ENCODE peak calls at places on chromosomes 3 and 15, in six cellular contexts. V is transverse colon, R is glutamatergic neuron, O is cardiac muscle cell, E is cardiac fibroblast, L is endothelial cell. H is an unnamed sample.

GRCh38 chr15:78726870-78727551 is 84.3 kb downstream of the ADAMTS7 start:
- DNase-seq in E (peak; percentile 27), R (no peak), L (no peak), O (no peak), V (peak; percentile 33), H (no peak)

GRCh38 chr15:55589297-55589696 is 1.2 kb upstream of the PYGO1 start:
- DNase-seq in V (no peak), L (no peak), E (no peak), O (peak; percentile 29), R (no peak), H (no peak)

GRCh38 chr3:71912839-71913495 is 128.0 kb upstream of the PROK2 start:
- DNase-seq in V (no peak), E (no peak), R (no peak), O (no peak), L (no peak), H (no peak)

GRCh38 chr3:24199775-24200247 is 254.7 kb downstream of the NR1D2 start:
- DNase-seq in R (no peak), O (peak; percentile 6), E (peak; percentile 12), V (no peak), L (no peak), H (no peak)

GRCh38 chr3:189964623-189965022 is 156.1 kb downstream of the P3H2 start:
- DNase-seq in O (no peak), L (no peak), V (no peak), E (no peak), R (no peak), H (no peak)

GRCh38 chr3:9013782-9014181 is 50.5 kb upstream of the RAD18 start:
- DNase-seq in V (no peak), L (no peak), R (no peak), O (no peak), E (no peak), H (no peak)

GRCh38 chr3:51938780-51939425 is 2.8 kb downstream of the RRP9 start:
- DNase-seq in E (no peak), R (no peak), O (no peak), L (no peak), V (no peak), H (no peak)

GRCh38 chr15:96354731-96355560 is 24.4 kb downstream of the NR2F2 start:
- DNase-seq in O (peak; percentile 89), V (no peak), R (no peak), L (no peak), E (peak; percentile 91), H (no peak)

GRCh38 chr3:146550743-146551510 is 6.5 kb upstream of the PLSCR1 start:
- DNase-seq in R (no peak), O (peak; percentile 89), V (peak; percentile 37), E (peak; percentile 91), L (no peak), H (peak; percentile 79)

GRCh38 chr15:63362196-63362595 is 19.4 kb downstream of the CA12 start:
- DNase-seq in O (peak; percentile 73), R (no peak), L (no peak), V (peak; percentile 57), E (peak; percentile 44), H (no peak)

GRCh38 chr3:106820726-106821362 is 556.4 kb upstream of the CCDC54 start:
- DNase-seq in R (peak; percentile 31), E (no peak), L (no peak), V (no peak), O (no peak), H (no peak)

GRCh38 chr15:65287515-65287845 is 797 bp upstream of the PARP16 start:
- DNase-seq in L (no peak), E (no peak), R (no peak), O (no peak), V (no peak), H (no peak)

GRCh38 chr3:47850062-47850802 is 47.3 kb downstream of the DHX30 start:
- DNase-seq in O (peak; percentile 48), L (no peak), E (peak; percentile 52), V (no peak), R (no peak), H (peak; percentile 18)

GRCh38 chr15:70355275-70355795 is 257.6 kb upstream of the TLE3 start:
- DNase-seq in R (no peak), L (no peak), V (no peak), E (no peak), O (no peak), H (no peak)
- TF ChIP-seq CTCF in R (no peak), L (peak; percentile 19), V (no peak), E (peak; percentile 28), O (peak; percentile 24), H (no peak)

GRCh38 chr3:14915636-14916222 is 31.7 kb upstream of the NR2C2 start:
- DNase-seq in O (peak; percentile 7), L (no peak), R (no peak), V (no peak), E (peak; percentile 5), H (no peak)
- TF ChIP-seq CTCF in O (no peak), L (no peak), R (no peak), V (peak; percentile 20), E (peak; percentile 3), H (no peak)

GRCh38 chr3:197256836-197257444 is 41.5 kb downstream of the DLG1 start:
- DNase-seq in L (peak; percentile 24), V (peak; percentile 19), E (peak; percentile 77), R (no peak), O (peak; percentile 66), H (peak; percentile 24)
- TF ChIP-seq CTCF in L (peak; percentile 87), V (peak; percentile 71), E (peak; percentile 56), R (peak; percentile 75), O (peak; percentile 68), H (peak; percentile 68)

GRCh38 chr15:88334436-88334835 is 77.9 kb upstream of the NTRK3 start:
- DNase-seq in L (no peak), R (no peak), V (no peak), E (peak; percentile 2), O (no peak), H (no peak)

GRCh38 chr15:88341653-88342052 is 85.1 kb upstream of the NTRK3 start:
- DNase-seq in L (no peak), R (no peak), E (no peak), O (no peak), V (no peak), H (no peak)

GRCh38 chr15:88335074-88335473 is 78.5 kb upstream of the NTRK3 start:
- DNase-seq in R (no peak), V (no peak), L (no peak), E (no peak), O (no peak), H (no peak)

GRCh38 chr15:88342666-88343065 is 86.1 kb upstream of the NTRK3 start:
- DNase-seq in E (no peak), V (no peak), O (no peak), L (no peak), R (no peak), H (no peak)

GRCh38 chr15:88337993-88338392 is 81.5 kb upstream of the NTRK3 start:
- DNase-seq in O (no peak), V (no peak), L (no peak), R (no peak), E (no peak), H (no peak)
- TF ChIP-seq CTCF in O (no peak), V (no peak), L (no peak), R (no peak), E (no peak), H (no peak)

GRCh38 chr3:178325330-178325729 is 210.9 kb upstream of the KCNMB2 start:
- DNase-seq in V (no peak), R (no peak), E (peak; percentile 76), L (no peak), O (peak; percentile 78), H (peak; percentile 15)
- TF ChIP-seq CTCF in V (peak; percentile 31), R (peak; percentile 33), E (peak; percentile 31), L (peak; percentile 24), O (peak; percentile 50), H (peak; percentile 51)

DNA sequence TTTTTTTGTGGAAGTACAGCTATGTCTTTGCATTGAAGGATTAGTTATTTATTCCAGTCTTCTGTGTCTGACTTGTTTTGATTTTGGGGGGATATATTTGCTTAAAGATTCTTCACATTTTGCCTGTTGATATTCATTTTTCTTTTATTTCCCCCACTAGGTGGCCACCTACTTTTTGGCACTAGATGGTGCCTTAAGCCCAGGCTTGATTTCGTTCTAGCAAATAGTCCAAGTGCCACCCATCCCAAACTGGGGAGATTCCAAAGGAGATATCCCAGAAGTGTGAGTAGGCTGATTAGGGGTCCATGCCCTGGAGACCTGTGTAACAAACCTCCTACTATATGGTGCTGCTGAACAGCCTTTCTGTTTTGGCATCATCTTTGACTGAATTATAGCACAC is 80.0 kb upstream of the SPATA16 start:
- DNase-seq in V (no peak), R (no peak), E (peak; percentile 6), L (no peak), O (no peak), H (no peak)
- TF ChIP-seq CTCF in V (no peak), R (peak; percentile 63), E (peak; percentile 23), L (peak; percentile 55), O (peak; percentile 24), H (peak; percentile 34)

GRCh38 chr15:72892986-72893385 is 109.4 kb upstream of the ADPGK start:
- DNase-seq in E (no peak), R (no peak), V (no peak), O (no peak), L (no peak), H (no peak)
- TF ChIP-seq CTCF in E (no peak), R (no peak), V (no peak), O (no peak), L (no peak), H (no peak)

DNA sequence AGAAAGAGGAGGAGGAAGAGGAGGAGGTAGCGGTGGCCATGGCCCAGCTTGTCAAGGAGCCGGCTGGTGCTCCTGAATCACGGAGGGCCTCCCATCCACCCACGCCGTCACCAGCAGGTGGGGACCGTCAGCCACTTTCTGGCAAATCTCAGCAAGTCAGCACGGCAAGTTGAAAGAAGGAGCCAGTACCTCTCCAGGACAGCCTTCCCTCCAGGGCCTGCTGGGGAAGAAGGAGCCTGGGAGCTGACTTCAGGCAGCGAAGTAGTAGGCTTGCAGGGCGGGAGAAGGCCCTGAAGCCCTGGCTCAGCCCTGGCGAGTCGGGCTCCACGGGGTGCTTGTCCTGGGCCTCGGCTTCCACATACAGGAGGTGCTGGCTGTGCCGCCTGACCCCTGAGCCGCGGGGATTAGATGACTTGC is 99.2 kb upstream of the TRPM1 start:
- DNase-seq in O (peak; percentile 90), L (peak; percentile 60), E (peak; percentile 61), V (peak; percentile 72), R (peak; percentile 78), H (peak; percentile 15)
- TF ChIP-seq CTCF in O (peak; percentile 72), L (no peak), E (peak; percentile 57), V (peak; percentile 53), R (peak; percentile 17), H (peak; percentile 42)